ENCODE peak calls at places on chromosomes 13 and 19, in ten cellular contexts. H is putamen; Q is SK-N-DZ; I is ascending aorta; L is stimulated activated CD4-positive, alpha-beta T cell treated with anti-CD3 and anti-CD28 coated beads, Interleukin-2, amount 100 ng/mL, for 48 hours; J is naive thymus-derived CD8-positive, alpha-beta T cell; N is cardiac fibroblast; P is amygdala; O is AG10803; Z is NCI-H1092. E is an unnamed sample.

GRCh38 chr19:46610851-46611770 is 10.0 kb downstream of the CALM3 start:
- DNase-seq in J (no peak), O (peak), P (no peak), Z (no peak), N (no peak), L (no peak), Q (no peak), I (no peak), H (no peak), E (peak)

GRCh38 chr13:28251462-28251861 is 113.1 kb downstream of the PAN3 start:
- DNase-seq in I (no peak), O (no peak), J (no peak), L (no peak), H (no peak), Z (no peak), Q (no peak), N (no peak), P (no peak), E (no peak)

GRCh38 chr19:661427-662196 is 1.4 kb downstream of the RNF126 start:
- DNase-seq in H (no peak), P (no peak), Q (no peak), L (peak), I (no peak), O (no peak), N (no peak), J (peak), Z (no peak), E (peak)

GRCh38 chr13:47298506-47298905 is 401.7 kb upstream of the HTR2A start:
- DNase-seq in I (no peak), J (no peak), Q (no peak), N (peak), O (no peak), P (no peak), L (no peak), Z (no peak), H (no peak), E (no peak)

GRCh38 chr19:34348899-34349487 is 16.0 kb upstream of the GPI start:
- DNase-seq in L (no peak), J (no peak), H (no peak), Z (no peak), O (no peak), Q (no peak), I (no peak), N (no peak), P (no peak), E (no peak)

GRCh38 chr13:114081761-114082681 is 50.4 kb downstream of the RASA3 start:
- DNase-seq in O (no peak), P (no peak), J (no peak), I (no peak), H (no peak), L (no peak), N (no peak), Q (no peak), Z (peak), E (no peak)

GRCh38 chr13:45974500-45974899 is 78.0 kb downstream of the ZC3H13 start:
- DNase-seq in L (no peak), O (no peak), Q (no peak), I (no peak), H (no peak), Z (no peak), J (no peak), N (no peak), P (no peak), E (no peak)

GRCh38 chr19:16039545-16039944 is 36.8 kb upstream of the TPM4 start:
- DNase-seq in O (no peak), I (no peak), L (no peak), J (no peak), Q (no peak), N (no peak), P (no peak), H (no peak), Z (no peak), E (no peak)

GRCh38 chr13:39329182-39329639 is 273.8 kb downstream of the LHFPL6 start:
- DNase-seq in I (no peak), P (no peak), Z (no peak), J (no peak), Q (no peak), N (peak), L (no peak), H (no peak), O (no peak), E (no peak)

GRCh38 chr13:65063753-65064152 is 2166.4 kb downstream of the PCDH9 start:
- DNase-seq in Q (no peak), Z (no peak), H (no peak), O (peak), I (no peak), P (no peak), L (no peak), J (no peak), N (no peak), E (no peak)

GRCh38 chr19:46251415-46251814 is 21.9 kb downstream of the IGFL1 start:
- DNase-seq in L (no peak), H (no peak), Z (no peak), P (no peak), N (no peak), Q (no peak), J (no peak), O (no peak), I (no peak), E (no peak)

GRCh38 chr19:19597809-19598306 is 20.6 kb downstream of the PBX4 start:
- DNase-seq in P (no peak), J (peak), H (no peak), O (no peak), I (no peak), N (peak), Z (no peak), L (no peak), Q (no peak), E (no peak)

GRCh38 chr13:106919638-106920037 is 351.7 kb upstream of the ARGLU1 start:
- DNase-seq in L (no peak), P (no peak), Z (no peak), O (no peak), Q (no peak), H (peak), I (no peak), J (no peak), N (peak), E (no peak)

GRCh38 chr13:110233682-110234280 is 73.2 kb downstream of the COL4A1 start:
- DNase-seq in Z (no peak), L (no peak), I (no peak), O (peak), H (no peak), Q (no peak), P (no peak), N (peak), J (no peak), E (no peak)

GRCh38 chr19:28582807-28583206 is 630.1 kb downstream of the UQCRFS1 start:
- DNase-seq in J (no peak), N (no peak), Q (no peak), Z (no peak), P (no peak), I (no peak), L (no peak), O (no peak), H (no peak), E (no peak)

GRCh38 chr13:50334944-50335343 is 319.7 kb downstream of the KCNRG start:
- DNase-seq in H (no peak), P (no peak), Q (no peak), N (peak), J (no peak), Z (no peak), O (no peak), I (no peak), L (no peak), E (no peak)

GRCh38 chr19:576768-577438 is 4.5 kb downstream of the BSG start:
- DNase-seq in N (no peak), Z (no peak), O (no peak), I (no peak), Q (no peak), J (no peak), H (no peak), L (no peak), P (no peak), E (no peak)

GRCh38 chr13:79549355-79550106 is 68.6 kb downstream of the NDFIP2 start:
- DNase-seq in N (peak), O (peak), Q (peak), I (no peak), Z (no peak), P (no peak), J (no peak), L (no peak), H (no peak), E (no peak)

GRCh38 chr19:4575978-4576933 is 16.8 kb upstream of the SEMA6B start:
- DNase-seq in Z (no peak), L (peak), J (peak), P (no peak), Q (peak), H (no peak), N (peak), O (peak), I (no peak), E (peak)

GRCh38 chr13:61123533-61124269 is 291.9 kb downstream of the PCDH20 start:
- DNase-seq in P (no peak), Q (no peak), J (no peak), Z (no peak), I (no peak), N (no peak), O (no peak), L (no peak), H (no peak), E (no peak)

GRCh38 chr13:88751994-88752393 is 1080.8 kb downstream of the SLITRK5 start:
- DNase-seq in Z (no peak), Q (peak), O (no peak), J (no peak), H (no peak), I (no peak), N (no peak), L (no peak), P (no peak), E (no peak)